ENCODE peak calls at places on chromosomes 16 and 17, in ten cellular contexts. U, W, E, V, Q, G, T, D, N and M are unnamed samples.

GRCh38 chr17:5034651-5035050 is 575 bp downstream of the SLC52A1 start:
- DNase-seq in D (no peak), N (no peak), W (no peak), T (no peak), G (peak; percentile 30), E (no peak), V (no peak), Q (no peak), U (no peak), M (no peak)

GRCh38 chr17:49696233-49696761 is 11.5 kb downstream of the SLC35B1 start:
- DNase-seq in D (no peak), G (no peak), E (peak; percentile 86), N (peak; percentile 68), V (no peak), Q (no peak), W (no peak), U (peak; percentile 63), T (peak; percentile 60), M (peak; percentile 24)

GRCh38 chr17:2898255-2898926 is 102.2 kb downstream of the RAP1GAP2 start:
- DNase-seq in G (peak; percentile 45), N (no peak), V (no peak), W (no peak), D (peak; percentile 60), E (no peak), T (no peak), Q (no peak), U (no peak), M (no peak)

GRCh38 chr17:67662712-67663111 is 55.0 kb upstream of the NOL11 start:
- DNase-seq in D (no peak), E (no peak), G (no peak), N (no peak), W (no peak), Q (no peak), T (no peak), U (no peak), V (no peak), M (no peak)

GRCh38 chr17:73415782-73416181 is 104.0 kb upstream of the CDC42EP4 start:
- DNase-seq in N (no peak), Q (no peak), G (no peak), D (no peak), U (no peak), E (no peak), T (no peak), V (no peak), W (no peak), M (no peak)

GRCh38 chr17:40290629-40291296 is 3.1 kb downstream of the CDC6 start:
- DNase-seq in N (no peak), T (no peak), E (peak; percentile 71), U (no peak), W (peak; percentile 93), V (peak; percentile 58), Q (no peak), D (peak; percentile 54), G (no peak), M (peak; percentile 84)

GRCh38 chr16:546909-547770 is 13.1 kb upstream of the PRR35 start:
- DNase-seq in N (peak; percentile 69), U (peak; percentile 21), T (peak; percentile 43), V (no peak), G (peak; percentile 85), D (peak; percentile 91), E (peak; percentile 65), Q (no peak), W (peak; percentile 63), M (peak; percentile 63)

GRCh38 chr16:30070490-30070889 is 4.9 kb downstream of the ALDOA start:
- DNase-seq in V (no peak), W (no peak), U (no peak), G (no peak), Q (no peak), E (no peak), D (no peak), T (no peak), N (no peak), M (no peak)

GRCh38 chr16:81600275-81600674 is 155.7 kb downstream of the CMIP start:
- DNase-seq in W (peak; percentile 35), V (no peak), Q (no peak), N (no peak), U (no peak), E (no peak), T (no peak), G (no peak), D (no peak), M (no peak)

GRCh38 chr17:37019745-37020129 is 71.0 kb downstream of the AATF start:
- DNase-seq in Q (no peak), T (no peak), W (no peak), E (no peak), U (no peak), D (no peak), V (no peak), G (no peak), N (no peak), M (no peak)

GRCh38 chr17:18093616-18094408 is 6.1 kb downstream of the DRG2 start:
- DNase-seq in W (peak; percentile 85), G (peak; percentile 63), E (no peak), N (no peak), T (no peak), D (no peak), V (no peak), U (no peak), Q (no peak), M (peak; percentile 37)

GRCh38 chr16:8655184-8655717 is 19.2 kb upstream of the ABAT start:
- DNase-seq in N (no peak), D (peak; percentile 57), W (peak; percentile 40), E (peak; percentile 42), Q (no peak), V (no peak), G (peak; percentile 63), T (no peak), U (no peak), M (peak; percentile 23)

GRCh38 chr17:59074494-59074893 is 32.2 kb downstream of the TRIM37 start:
- DNase-seq in Q (no peak), N (no peak), V (no peak), G (no peak), T (no peak), E (no peak), U (no peak), D (no peak), W (peak; percentile 57), M (no peak)

GRCh38 chr16:720507-720989 is 398 bp upstream of the ANTKMT start:
- DNase-seq in W (peak; percentile 69), G (peak; percentile 73), N (no peak), V (no peak), D (peak; percentile 65), U (no peak), Q (no peak), T (peak; percentile 53), E (peak; percentile 59), M (peak; percentile 80)

GRCh38 chr16:4378202-4378666 is 6.6 kb downstream of the VASN start:
- DNase-seq in D (no peak), Q (no peak), W (peak; percentile 91), U (no peak), E (no peak), N (no peak), G (no peak), T (no peak), V (no peak), M (no peak)

GRCh38 chr17:4559139-4559791 is 1.1 kb downstream of the GGT6 start:
- DNase-seq in W (no peak), Q (no peak), G (no peak), E (no peak), D (peak; percentile 58), T (no peak), N (no peak), U (no peak), V (no peak), M (no peak)

GRCh38 chr17:19753049-19753444 is 4.9 kb upstream of the ALDH3A1 start:
- DNase-seq in V (peak; percentile 62), W (peak; percentile 66), G (peak; percentile 71), T (no peak), Q (no peak), E (no peak), D (peak; percentile 57), N (no peak), U (no peak), M (peak; percentile 82)

GRCh38 chr17:76527430-76528111 is 9.9 kb downstream of the CYGB start:
- DNase-seq in G (peak; percentile 92), D (no peak), W (peak; percentile 92), Q (no peak), E (peak; percentile 65), U (peak; percentile 37), N (peak; percentile 80), V (no peak), T (no peak), M (no peak)

GRCh38 chr17:57481901-57482300 is 225.6 kb downstream of the MSI2 start:
- DNase-seq in D (no peak), V (no peak), T (no peak), W (peak; percentile 91), Q (no peak), G (no peak), N (no peak), E (no peak), U (no peak), M (no peak)

GRCh38 chr17:36943250-36944220 is 5.2 kb upstream of the AATF start:
- DNase-seq in W (no peak), Q (no peak), V (no peak), E (no peak), D (no peak), T (no peak), N (no peak), U (no peak), G (peak; percentile 78), M (no peak)

GRCh38 chr17:38451840-38452529 is 23.7 kb downstream of the ARHGAP23 start:
- DNase-seq in U (no peak), V (no peak), D (no peak), W (peak; percentile 94), E (no peak), N (no peak), T (no peak), Q (no peak), G (peak; percentile 97), M (no peak)

GRCh38 chr16:73000020-73000906 is 47.7 kb downstream of the ZFHX3 start:
- DNase-seq in T (no peak), D (peak; percentile 40), G (no peak), Q (no peak), U (no peak), V (peak; percentile 86), E (no peak), N (no peak), W (peak; percentile 46), M (peak; percentile 79)

GRCh38 chr17:13004336-13004735 is 13.5 kb downstream of the ELAC2 start:
- DNase-seq in V (no peak), G (no peak), W (no peak), N (no peak), D (no peak), Q (no peak), E (no peak), T (no peak), U (no peak), M (no peak)

GRCh38 chr17:55219939-55220338 is 44.8 kb upstream of the HLF start:
- DNase-seq in E (no peak), W (peak; percentile 14), D (no peak), T (no peak), U (no peak), G (no peak), N (no peak), Q (no peak), V (no peak), M (no peak)